ENCODE peak calls at places on chromosomes 16 and 17, in six cellular contexts. One of them, this sample, is unnamed.

GRCh38 chr17:30600830-30601494 is 123.8 kb downstream of the GOSR1 start:
- DNase-seq in effector memory CD4-positive, alpha-beta T cell: no peak
- DNase-seq in AG10803: peak; percentile 9
- DNase-seq in BJ: no peak
- DNase-seq in cardiac muscle cell: peak; percentile 29
- DNase-seq in GM06990: peak; percentile 54
- DNase-seq in this sample: no peak

GRCh38 chr16:69260019-69260418 is 51.1 kb upstream of the VPS4A start:
- DNase-seq in GM06990: no peak
- DNase-seq in cardiac muscle cell: no peak
- DNase-seq in effector memory CD4-positive, alpha-beta T cell: no peak
- DNase-seq in BJ: no peak
- DNase-seq in AG10803: no peak
- DNase-seq in this sample: no peak

GRCh38 chr17:61314368-61315078 is 85.1 kb upstream of the TBX2 start:
- DNase-seq in cardiac muscle cell: peak; percentile 89
- DNase-seq in AG10803: peak; percentile 83
- DNase-seq in effector memory CD4-positive, alpha-beta T cell: no peak
- DNase-seq in BJ: no peak
- DNase-seq in GM06990: no peak
- DNase-seq in this sample: no peak

GRCh38 chr17:60604686-60605334 is 4.8 kb downstream of the PPM1D start:
- DNase-seq in cardiac muscle cell: peak; percentile 59
- DNase-seq in effector memory CD4-positive, alpha-beta T cell: no peak
- DNase-seq in AG10803: peak; percentile 86
- DNase-seq in BJ: no peak
- DNase-seq in GM06990: no peak
- DNase-seq in this sample: no peak

GRCh38 chr17:28536532-28537218 is 15.7 kb downstream of the UNC119 start:
- DNase-seq in BJ: no peak
- DNase-seq in GM06990: no peak
- DNase-seq in effector memory CD4-positive, alpha-beta T cell: no peak
- DNase-seq in cardiac muscle cell: no peak
- DNase-seq in AG10803: no peak
- DNase-seq in this sample: no peak

GRCh38 chr16:72372082-72372615 is 200.2 kb upstream of the PMFBP1 start:
- DNase-seq in AG10803: no peak
- DNase-seq in cardiac muscle cell: peak; percentile 3
- DNase-seq in BJ: no peak
- DNase-seq in GM06990: no peak
- DNase-seq in effector memory CD4-positive, alpha-beta T cell: no peak
- DNase-seq in this sample: no peak

GRCh38 chr17:11641521-11642275 is 43.4 kb downstream of the DNAH9 start:
- DNase-seq in AG10803: no peak
- DNase-seq in effector memory CD4-positive, alpha-beta T cell: no peak
- DNase-seq in GM06990: no peak
- DNase-seq in cardiac muscle cell: no peak
- DNase-seq in BJ: no peak
- DNase-seq in this sample: no peak

GRCh38 chr17:77571141-77571540 is 387.4 kb upstream of the TNRC6C start:
- DNase-seq in BJ: no peak
- DNase-seq in GM06990: no peak
- DNase-seq in effector memory CD4-positive, alpha-beta T cell: no peak
- DNase-seq in AG10803: no peak
- DNase-seq in cardiac muscle cell: no peak
- DNase-seq in this sample: no peak

GRCh38 chr17:6269474-6269873 is 165.4 kb downstream of the AIPL1 start:
- DNase-seq in effector memory CD4-positive, alpha-beta T cell: no peak
- DNase-seq in AG10803: peak; percentile 25
- DNase-seq in GM06990: no peak
- DNase-seq in cardiac muscle cell: peak; percentile 40
- DNase-seq in BJ: no peak
- DNase-seq in this sample: peak; percentile 57

GRCh38 chr16:71459510-71459909 is 2.5 kb downstream of the ZNF23 start:
- DNase-seq in cardiac muscle cell: no peak
- DNase-seq in BJ: no peak
- DNase-seq in AG10803: no peak
- DNase-seq in GM06990: no peak
- DNase-seq in effector memory CD4-positive, alpha-beta T cell: no peak
- DNase-seq in this sample: no peak

GRCh38 chr16:31513126-31513525 is 4.9 kb upstream of the RUSF1 start:
- DNase-seq in AG10803: peak; percentile 82
- DNase-seq in effector memory CD4-positive, alpha-beta T cell: no peak
- DNase-seq in GM06990: no peak
- DNase-seq in BJ: peak; percentile 42
- DNase-seq in cardiac muscle cell: peak; percentile 32
- DNase-seq in this sample: peak; percentile 45

GRCh38 chr17:82105882-82106696 is 8.1 kb upstream of the FASN start:
- DNase-seq in AG10803: peak; percentile 39
- DNase-seq in cardiac muscle cell: peak; percentile 58
- DNase-seq in GM06990: peak; percentile 80
- DNase-seq in effector memory CD4-positive, alpha-beta T cell: peak; percentile 33
- DNase-seq in BJ: no peak
- DNase-seq in this sample: peak; percentile 63

GRCh38 chr17:65553009-65553645 is 8.3 kb downstream of the AXIN2 start:
- DNase-seq in cardiac muscle cell: peak; percentile 87
- DNase-seq in effector memory CD4-positive, alpha-beta T cell: no peak
- DNase-seq in AG10803: peak; percentile 96
- DNase-seq in GM06990: no peak
- DNase-seq in BJ: peak; percentile 83
- DNase-seq in this sample: no peak

GRCh38 chr16:71515026-71515425 is 11.2 kb upstream of the CHST4 start:
- DNase-seq in BJ: no peak
- DNase-seq in effector memory CD4-positive, alpha-beta T cell: no peak
- DNase-seq in cardiac muscle cell: no peak
- DNase-seq in GM06990: no peak
- DNase-seq in AG10803: no peak
- DNase-seq in this sample: no peak

GRCh38 chr16:85614338-85615013 is 1.4 kb downstream of the GSE1 start:
- DNase-seq in cardiac muscle cell: no peak
- DNase-seq in effector memory CD4-positive, alpha-beta T cell: no peak
- DNase-seq in BJ: no peak
- DNase-seq in AG10803: no peak
- DNase-seq in GM06990: no peak
- DNase-seq in this sample: no peak
- H3K4me3 ChIP-seq in cardiac muscle cell: peak overlapping the region; percentile 75
- H3K4me3 ChIP-seq in effector memory CD4-positive, alpha-beta T cell: peak overlapping the region; percentile 40
- H3K4me3 ChIP-seq in BJ: peak overlapping the region; percentile 55
- H3K4me3 ChIP-seq in AG10803: peak overlapping the region; percentile 65
- H3K4me3 ChIP-seq in GM06990: peak overlapping the region; percentile 73
- H3K4me3 ChIP-seq in this sample: peak overlapping the region; percentile 74

GRCh38 chr17:75981019-75981615 is 2.1 kb downstream of the TEN1 start:
- DNase-seq in BJ: no peak
- DNase-seq in cardiac muscle cell: no peak
- DNase-seq in GM06990: no peak
- DNase-seq in effector memory CD4-positive, alpha-beta T cell: no peak
- DNase-seq in AG10803: peak; percentile 52
- DNase-seq in this sample: no peak

GRCh38 chr17:75976175-75976848 is 2.7 kb downstream of the ACOX1 start:
- DNase-seq in cardiac muscle cell: no peak
- DNase-seq in AG10803: peak; percentile 40
- DNase-seq in effector memory CD4-positive, alpha-beta T cell: no peak
- DNase-seq in GM06990: no peak
- DNase-seq in BJ: no peak
- DNase-seq in this sample: no peak

GRCh38 chr17:75980188-75981018 is 1.4 kb downstream of the TEN1 start:
- DNase-seq in GM06990: no peak
- DNase-seq in effector memory CD4-positive, alpha-beta T cell: no peak
- DNase-seq in AG10803: peak; percentile 24
- DNase-seq in cardiac muscle cell: no peak
- DNase-seq in BJ: no peak
- DNase-seq in this sample: no peak

GRCh38 chr17:75978938-75979704 is at the start of the genes ACOX1 and TEN1:
- DNase-seq in BJ: peak; percentile 79
- DNase-seq in effector memory CD4-positive, alpha-beta T cell: peak; percentile 92
- DNase-seq in cardiac muscle cell: peak; percentile 98
- DNase-seq in AG10803: peak; percentile 97
- DNase-seq in GM06990: peak; percentile 96
- DNase-seq in this sample: peak; percentile 94

DNA sequence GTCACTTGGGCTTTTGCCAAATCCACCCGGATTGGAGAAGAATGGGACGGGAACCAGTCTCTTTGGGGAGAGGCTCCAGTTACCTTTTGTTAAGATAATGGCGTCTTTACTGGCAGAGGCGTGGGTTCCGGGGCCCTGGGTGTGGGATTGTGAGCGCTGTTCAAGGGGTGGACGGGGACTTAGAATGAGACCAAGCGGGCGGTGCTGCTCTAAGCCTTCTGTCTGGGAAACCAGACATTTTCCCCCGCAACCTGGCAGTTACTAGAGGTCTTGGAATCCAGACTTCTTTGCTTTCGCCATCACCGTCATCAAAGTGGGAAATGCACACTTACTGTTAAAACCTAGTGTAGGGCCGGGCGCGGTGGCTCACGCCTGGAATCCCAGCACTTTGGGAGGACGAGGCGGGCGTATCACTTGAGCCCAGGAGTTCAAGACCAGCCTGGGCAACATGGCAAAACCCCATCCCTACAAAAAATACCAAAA is 706 bp downstream of the TEN1 start:
- DNase-seq in effector memory CD4-positive, alpha-beta T cell: no peak
- DNase-seq in BJ: no peak
- DNase-seq in GM06990: no peak
- DNase-seq in cardiac muscle cell: no peak
- DNase-seq in AG10803: peak; percentile 83
- DNase-seq in this sample: no peak
- H3K4me3 ChIP-seq in effector memory CD4-positive, alpha-beta T cell: peak overlapping the region; percentile 82
- H3K4me3 ChIP-seq in BJ: peak overlapping the region; percentile 71
- H3K4me3 ChIP-seq in GM06990: peak overlapping the region; percentile 70
- H3K4me3 ChIP-seq in cardiac muscle cell: peak overlapping the region; percentile 52
- H3K4me3 ChIP-seq in AG10803: peak overlapping the region; percentile 92
- H3K4me3 ChIP-seq in this sample: peak overlapping the region; percentile 65

GRCh38 chr16:84986879-84987278 is 24.5 kb downstream of the ZDHHC7 start:
- DNase-seq in AG10803: no peak
- DNase-seq in effector memory CD4-positive, alpha-beta T cell: no peak
- DNase-seq in cardiac muscle cell: no peak
- DNase-seq in GM06990: no peak
- DNase-seq in BJ: no peak
- DNase-seq in this sample: no peak
- H3K4me3 ChIP-seq in AG10803: no peak overlapping the region
- H3K4me3 ChIP-seq in effector memory CD4-positive, alpha-beta T cell: no peak overlapping the region
- H3K4me3 ChIP-seq in cardiac muscle cell: no peak overlapping the region
- H3K4me3 ChIP-seq in GM06990: no peak overlapping the region
- H3K4me3 ChIP-seq in BJ: no peak overlapping the region
- H3K4me3 ChIP-seq in this sample: no peak overlapping the region

DNA sequence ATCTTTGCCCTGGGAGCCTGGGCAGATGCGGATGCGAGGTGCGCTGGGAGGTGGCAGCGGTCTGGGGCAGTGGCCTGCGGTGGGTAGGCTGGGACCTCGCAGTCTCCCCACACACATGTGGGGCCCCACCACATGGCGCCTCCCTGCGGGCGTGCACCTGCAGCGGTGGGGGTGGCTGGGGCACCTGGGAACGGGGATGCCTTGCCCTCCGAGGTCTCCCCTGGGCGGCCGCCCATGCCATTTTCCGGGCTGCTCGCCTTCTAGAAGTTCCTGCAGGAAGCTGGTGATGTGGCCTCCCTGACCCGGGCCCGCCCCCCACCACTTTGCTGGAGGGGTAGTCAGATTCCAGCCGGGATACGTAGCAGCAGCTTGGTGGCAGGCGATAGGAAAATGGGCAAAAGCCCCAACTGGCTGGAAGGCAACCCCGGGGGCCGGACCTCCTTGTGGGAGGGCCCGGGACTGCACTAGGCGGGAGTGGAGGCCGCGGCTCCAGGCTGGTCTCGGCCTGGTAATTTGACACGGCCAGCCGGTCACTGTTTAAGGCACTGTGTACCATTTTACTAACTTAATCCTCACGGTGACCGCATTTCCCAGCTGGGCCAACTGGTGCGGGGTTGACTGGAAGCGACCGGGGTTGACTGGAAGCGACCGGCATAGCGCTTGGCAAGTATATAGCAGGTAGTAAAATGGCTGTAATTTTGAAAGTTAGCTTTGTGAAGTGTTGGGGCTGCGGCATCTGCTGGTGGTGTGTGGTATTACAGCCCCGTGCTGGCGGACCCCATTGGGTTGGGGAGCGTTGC is 38.5 kb downstream of the IGF2BP1 start:
- DNase-seq in GM06990: peak; percentile 50
- DNase-seq in BJ: no peak
- DNase-seq in AG10803: peak; percentile 41
- DNase-seq in effector memory CD4-positive, alpha-beta T cell: no peak
- DNase-seq in cardiac muscle cell: peak; percentile 66
- DNase-seq in this sample: peak; percentile 28
- H3K4me3 ChIP-seq in GM06990: no peak overlapping the region
- H3K4me3 ChIP-seq in BJ: no peak overlapping the region
- H3K4me3 ChIP-seq in AG10803: peak overlapping the region; percentile 40
- H3K4me3 ChIP-seq in effector memory CD4-positive, alpha-beta T cell: no peak overlapping the region
- H3K4me3 ChIP-seq in cardiac muscle cell: no peak overlapping the region
- H3K4me3 ChIP-seq in this sample: no peak overlapping the region

DNA sequence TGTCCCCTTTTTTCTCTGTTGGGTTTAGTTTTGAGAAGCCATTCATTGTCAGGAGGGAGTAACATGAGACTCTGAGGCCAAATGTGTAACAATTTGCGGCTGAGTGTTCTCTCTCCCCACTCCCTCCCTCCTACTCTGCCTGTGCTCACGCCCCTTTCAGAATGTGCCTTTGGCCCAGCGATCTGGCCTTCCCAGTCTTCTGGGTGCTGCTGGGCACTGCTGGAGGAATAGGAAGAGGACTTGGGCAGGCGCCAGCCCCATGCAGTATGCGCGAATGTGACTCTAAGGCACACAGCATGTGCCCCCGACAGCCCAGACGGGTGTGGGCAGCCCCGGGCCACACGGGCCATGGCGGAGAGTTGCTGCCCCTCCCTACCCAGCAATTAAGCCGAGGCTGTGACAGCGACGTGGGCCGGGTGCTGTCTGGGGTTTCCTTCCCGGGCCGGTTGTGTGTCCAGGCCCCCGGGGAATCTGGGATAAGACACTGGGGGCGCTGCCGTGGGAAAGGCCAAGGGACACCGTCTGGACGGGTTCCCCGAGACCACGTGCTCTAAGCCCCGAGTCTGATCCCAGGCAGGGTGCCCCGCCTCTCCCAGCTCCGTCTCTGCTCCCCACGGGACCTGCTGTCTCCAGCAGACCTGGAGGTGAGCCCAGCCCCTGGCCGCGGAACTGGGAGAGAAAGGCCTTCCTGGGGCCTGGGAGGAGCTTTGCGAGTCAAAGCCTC is 92.4 kb downstream of the IRX3 start:
- DNase-seq in AG10803: peak; percentile 58
- DNase-seq in GM06990: no peak
- DNase-seq in effector memory CD4-positive, alpha-beta T cell: no peak
- DNase-seq in BJ: no peak
- DNase-seq in cardiac muscle cell: peak; percentile 84
- DNase-seq in this sample: no peak
- H3K4me3 ChIP-seq in AG10803: peak overlapping the region; percentile 41
- H3K4me3 ChIP-seq in GM06990: no peak overlapping the region
- H3K4me3 ChIP-seq in effector memory CD4-positive, alpha-beta T cell: no peak overlapping the region
- H3K4me3 ChIP-seq in BJ: no peak overlapping the region
- H3K4me3 ChIP-seq in cardiac muscle cell: no peak overlapping the region
- H3K4me3 ChIP-seq in this sample: no peak overlapping the region

GRCh38 chr16:46814790-46815189 is 16.2 kb downstream of the C16orf87 start:
- DNase-seq in cardiac muscle cell: no peak
- DNase-seq in GM06990: no peak
- DNase-seq in AG10803: no peak
- DNase-seq in BJ: no peak
- DNase-seq in effector memory CD4-positive, alpha-beta T cell: no peak
- DNase-seq in this sample: no peak
- H3K4me3 ChIP-seq in cardiac muscle cell: no peak overlapping the region
- H3K4me3 ChIP-seq in GM06990: no peak overlapping the region
- H3K4me3 ChIP-seq in AG10803: no peak overlapping the region
- H3K4me3 ChIP-seq in BJ: no peak overlapping the region
- H3K4me3 ChIP-seq in effector memory CD4-positive, alpha-beta T cell: no peak overlapping the region
- H3K4me3 ChIP-seq in this sample: no peak overlapping the region